ENCODE peak calls at places on chromosomes 16 and 17, in five cellular contexts. I, L, Q, J and E are unnamed samples.

GRCh38 chr16:2424061-2425007 is 4.9 kb upstream of the CCNF start:
- DNase-seq in I (no peak), L (no peak), Q (no peak), J (no peak), E (peak)

GRCh38 chr16:86498661-86499493 is 11.4 kb upstream of the FOXF1 start:
- DNase-seq in I (no peak), L (no peak), Q (no peak), J (no peak), E (peak)

GRCh38 chr16:14004031-14004718 is 66.9 kb upstream of the MRTFB start:
- DNase-seq in I (no peak), L (no peak), Q (no peak), J (no peak), E (no peak)

GRCh38 chr16:81686391-81687182 is 92.5 kb upstream of the PLCG2 start:
- DNase-seq in I (no peak), L (no peak), Q (no peak), J (peak), E (no peak)

GRCh38 chr17:73968680-73969079 is 234.8 kb upstream of the RPL38 start:
- DNase-seq in I (no peak), L (no peak), Q (no peak), J (no peak), E (no peak)

GRCh38 chr17:42879596-42879985 is 21.0 kb upstream of the G6PC1 start:
- DNase-seq in I (no peak), L (no peak), Q (no peak), J (no peak), E (no peak)

GRCh38 chr17:66829386-66829864 is 5.5 kb upstream of the CACNG5 start:
- DNase-seq in I (peak), L (no peak), Q (peak), J (no peak), E (peak)

GRCh38 chr16:27240948-27241531 is 27.5 kb downstream of the NSMCE1 start:
- DNase-seq in I (no peak), L (no peak), Q (no peak), J (peak), E (peak)

GRCh38 chr17:48374650-48375230 is 55.3 kb downstream of the SKAP1 start:
- DNase-seq in I (peak), L (peak), Q (no peak), J (no peak), E (no peak)

GRCh38 chr17:27544350-27545131 is 86.4 kb upstream of the LGALS9 start:
- DNase-seq in I (no peak), L (no peak), Q (no peak), J (no peak), E (no peak)

GRCh38 chr17:42243493-42243982 is 32.7 kb downstream of the STAT5B start:
- DNase-seq in I (no peak), L (no peak), Q (no peak), J (no peak), E (peak)

GRCh38 chr17:39461911-39462641 is 790 bp downstream of the CDK12 start:
- DNase-seq in I (no peak), L (no peak), Q (peak), J (peak), E (no peak)

GRCh38 chr17:35051183-35051578 is 12.3 kb downstream of the RFFL start:
- DNase-seq in I (peak), L (no peak), Q (no peak), J (no peak), E (no peak)

GRCh38 chr16:87583453-87584131 is 18.7 kb upstream of the JPH3 start:
- DNase-seq in I (no peak), L (no peak), Q (no peak), J (no peak), E (no peak)

GRCh38 chr17:79349506-79350400 is 261.1 kb downstream of the RBFOX3 start:
- DNase-seq in I (no peak), L (no peak), Q (no peak), J (no peak), E (no peak)

GRCh38 chr16:85369741-85370528 is 243.2 kb upstream of the GSE1 start:
- DNase-seq in I (peak), L (no peak), Q (peak), J (no peak), E (peak)

GRCh38 chr16:85878875-85879274 is 20.1 kb upstream of the IRF8 start:
- DNase-seq in I (no peak), L (no peak), Q (no peak), J (no peak), E (no peak)

GRCh38 chr16:12661656-12662172 is 142.0 kb downstream of the CPPED1 start:
- DNase-seq in I (no peak), L (peak), Q (no peak), J (no peak), E (no peak)

GRCh38 chr16:14309906-14310305 is 238.8 kb downstream of the MRTFB start:
- DNase-seq in I (no peak), L (no peak), Q (no peak), J (no peak), E (no peak)

GRCh38 chr17:35214631-35215273 is 20.6 kb upstream of the SLC35G3 start:
- DNase-seq in I (no peak), L (no peak), Q (no peak), J (no peak), E (no peak)

GRCh38 chr16:65176603-65177002 is 54.7 kb upstream of the CDH11 start:
- DNase-seq in I (peak), L (no peak), Q (no peak), J (no peak), E (peak)

GRCh38 chr17:40551091-40551873 is 14.0 kb downstream of the CCR7 start:
- DNase-seq in I (peak), L (no peak), Q (no peak), J (peak), E (peak)

GRCh38 chr16:85447657-85448313 is 165.3 kb upstream of the GSE1 start:
- DNase-seq in I (no peak), L (no peak), Q (no peak), J (no peak), E (no peak)

GRCh38 chr17:64171041-64171440 is 41.1 kb upstream of the ERN1 start:
- DNase-seq in I (no peak), L (no peak), Q (no peak), J (no peak), E (no peak)

GRCh38 chr16:55488306-55488705 is 9.3 kb downstream of the MMP2 start:
- DNase-seq in I (no peak), L (no peak), Q (no peak), J (peak), E (no peak)

GRCh38 chr16:49282690-49283375 is 1.2 kb upstream of the CBLN1 start:
- DNase-seq in I (no peak), L (no peak), Q (no peak), J (no peak), E (no peak)

GRCh38 chr16:56409195-56409594 is 16.1 kb downstream of the AMFR start:
- DNase-seq in I (no peak), L (no peak), Q (no peak), J (no peak), E (no peak)

GRCh38 chr17:32588135-32588534 is 101.3 kb downstream of the CDK5R1 start:
- DNase-seq in I (no peak), L (no peak), Q (no peak), J (no peak), E (no peak)

GRCh38 chr16:88569614-88569984 is 604 bp upstream of the ZC3H18 start:
- DNase-seq in I (no peak), L (no peak), Q (peak), J (no peak), E (no peak)

GRCh38 chr17:79036609-79037008 is 12.6 kb downstream of the C1QTNF1 start:
- DNase-seq in I (no peak), L (no peak), Q (no peak), J (no peak), E (peak)

GRCh38 chr16:54160252-54160860 is 126.2 kb downstream of the IRX3 start:
- DNase-seq in I (no peak), L (no peak), Q (no peak), J (no peak), E (no peak)

GRCh38 chr17:7108981-7109380 is 5.6 kb downstream of the ASGR2 start:
- DNase-seq in I (no peak), L (no peak), Q (no peak), J (no peak), E (no peak)

GRCh38 chr17:63911657-63912100 is 621 bp upstream of the CSHL1 start:
- DNase-seq in I (peak), L (peak), Q (no peak), J (no peak), E (no peak)

GRCh38 chr16:6889106-6889505 is 443.5 kb upstream of the RBFOX1 start:
- DNase-seq in I (no peak), L (no peak), Q (no peak), J (no peak), E (no peak)

GRCh38 chr16:74296120-74296464 is 522 bp upstream of the PSMD7 start:
- DNase-seq in I (no peak), L (no peak), Q (no peak), J (no peak), E (no peak)

GRCh38 chr17:73316919-73317505 is 5.2 kb upstream of the CDC42EP4 start:
- DNase-seq in I (no peak), L (no peak), Q (no peak), J (peak), E (no peak)

GRCh38 chr16:80841231-80841630 is 36.8 kb upstream of the CDYL2 start:
- DNase-seq in I (no peak), L (no peak), Q (no peak), J (no peak), E (no peak)

GRCh38 chr16:29898786-29899515 is 399 bp downstream of the SEZ6L2 start:
- DNase-seq in I (peak), L (no peak), Q (no peak), J (no peak), E (no peak)

GRCh38 chr16:29901607-29901945 is 1.3 kb downstream of the ASPHD1 start:
- DNase-seq in I (no peak), L (no peak), Q (no peak), J (no peak), E (no peak)

GRCh38 chr16:29899516-29900101 is at the start of gene SEZ6L2:
- DNase-seq in I (peak), L (peak), Q (peak), J (no peak), E (no peak)

GRCh38 chr16:29900888-29901606 is 759 bp downstream of the ASPHD1 start:
- DNase-seq in I (no peak), L (no peak), Q (no peak), J (no peak), E (no peak)

DNA sequence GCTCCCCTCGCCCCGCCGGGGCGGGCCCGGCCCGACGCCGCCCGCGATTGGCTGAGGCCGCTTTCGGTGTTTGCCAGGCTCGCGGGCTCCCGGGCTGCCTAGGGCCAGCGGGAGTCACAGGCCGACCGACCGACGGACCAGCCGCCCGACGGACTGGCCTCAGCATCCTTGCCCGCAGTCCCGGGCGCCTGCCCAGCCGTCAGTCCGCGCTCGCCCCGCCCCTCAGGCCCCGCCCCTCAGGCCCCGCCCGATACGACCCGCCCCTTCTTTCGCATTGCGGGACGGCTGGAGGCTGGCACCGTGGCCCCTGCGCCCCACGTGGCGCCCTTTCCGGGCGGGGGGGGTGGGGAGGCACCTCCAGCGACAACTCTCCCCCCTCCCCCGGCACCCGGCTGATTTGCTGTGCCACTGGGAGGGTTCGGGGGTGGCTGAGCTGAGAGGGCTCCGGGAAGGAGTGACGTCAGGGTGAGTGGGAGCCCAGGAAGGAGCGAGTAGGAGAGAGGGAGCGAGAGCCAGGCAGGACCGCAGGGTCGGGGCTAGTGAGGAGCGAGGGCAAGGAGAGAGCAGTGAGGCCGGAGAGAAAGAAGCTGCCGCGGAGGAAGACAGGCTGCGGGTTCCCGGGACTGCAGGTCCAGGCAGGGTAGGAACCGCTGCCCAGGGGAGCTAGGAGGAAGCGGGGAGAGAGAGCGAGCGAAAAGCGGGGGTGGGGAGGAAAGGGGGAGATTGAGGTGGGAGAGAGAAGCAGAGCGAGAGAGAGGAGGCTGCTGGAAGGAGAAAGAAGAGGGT is at the start of gene ASPHD1:
- DNase-seq in I (no peak), L (peak), Q (peak), J (no peak), E (peak)
- TF ChIP-seq POLR2A in I (no peak), L (no peak), Q (no peak), J (no peak), E (no peak)

GRCh38 chr17:29718446-29719039 is 95.8 kb upstream of the CORO6 start:
- DNase-seq in I (no peak), L (no peak), Q (no peak), J (no peak), E (no peak)

GRCh38 chr17:29719469-29719868 is 96.8 kb upstream of the CORO6 start:
- DNase-seq in I (no peak), L (no peak), Q (no peak), J (no peak), E (no peak)

GRCh38 chr17:29723283-29724047 is 100.8 kb upstream of the CORO6 start:
- DNase-seq in I (no peak), L (no peak), Q (no peak), J (no peak), E (no peak)

GRCh38 chr17:29720471-29720990 is 97.8 kb upstream of the CORO6 start:
- DNase-seq in I (no peak), L (no peak), Q (no peak), J (no peak), E (no peak)

GRCh38 chr17:29722411-29723198 is 99.9 kb upstream of the CORO6 start:
- DNase-seq in I (peak), L (no peak), Q (peak), J (no peak), E (peak)
- TF ChIP-seq POLR2AphosphoS5 in I (peak), L (no peak), Q (peak), J (peak), E (peak)

GRCh38 chr17:82289822-82290541 is 16.5 kb upstream of the CSNK1D start:
- DNase-seq in I (no peak), L (no peak), Q (no peak), J (no peak), E (no peak)

GRCh38 chr17:82291582-82292250 is 18.2 kb upstream of the CSNK1D start:
- DNase-seq in I (no peak), L (no peak), Q (no peak), J (no peak), E (no peak)

GRCh38 chr17:82294086-82294773 is 20.7 kb upstream of the CSNK1D start:
- DNase-seq in I (no peak), L (no peak), Q (no peak), J (no peak), E (no peak)

GRCh38 chr17:82295472-82295814 is 21.9 kb upstream of the CSNK1D start:
- DNase-seq in I (no peak), L (no peak), Q (no peak), J (no peak), E (no peak)

GRCh38 chr17:82292251-82293154 is 19.0 kb upstream of the CSNK1D start:
- DNase-seq in I (peak), L (peak), Q (peak), J (peak), E (peak)
- TF ChIP-seq POLR2A in I (peak), L (peak), Q (peak), J (peak), E (peak)

GRCh38 chr17:28615260-28615940 is 1.4 kb upstream of the RSKR start:
- DNase-seq in I (no peak), L (no peak), Q (no peak), J (no peak), E (no peak)
- TF ChIP-seq POLR2AphosphoS5 in I (no peak), L (no peak), Q (no peak), J (no peak), E (no peak)

DNA sequence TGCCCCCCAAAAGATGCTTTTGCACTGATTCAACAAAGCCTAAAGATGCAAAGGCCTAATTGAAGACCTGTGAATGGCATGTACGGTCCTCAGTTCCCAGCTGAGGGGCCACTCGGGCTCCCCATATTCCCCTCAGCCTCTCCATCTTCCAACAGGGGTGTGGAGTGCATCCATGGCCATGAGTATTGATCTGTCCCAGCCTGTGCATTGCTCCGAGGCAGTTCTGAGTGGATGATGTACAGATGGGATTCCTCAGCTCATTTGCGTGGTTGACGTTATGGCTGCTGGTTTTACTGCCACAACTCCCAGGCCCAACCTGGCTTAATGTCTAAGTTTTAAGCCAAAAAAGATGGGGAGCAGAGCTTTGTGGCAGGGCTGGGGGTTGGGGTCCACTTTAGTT is 162.7 kb upstream of the ZNF267 start:
- DNase-seq in I (no peak), L (no peak), Q (no peak), J (no peak), E (no peak)
- TF ChIP-seq POLR2A in I (no peak), L (no peak), Q (no peak), J (no peak), E (no peak)

GRCh38 chr16:28835864-28836760 is 10.0 kb downstream of the TUFM start:
- DNase-seq in I (no peak), L (no peak), Q (no peak), J (no peak), E (no peak)
- TF ChIP-seq POLR2AphosphoS5 in I (no peak), L (no peak), Q (no peak), J (no peak), E (no peak)

GRCh38 chr17:44218344-44219125 is 940 bp downstream of the UBTF start:
- DNase-seq in I (peak), L (peak), Q (peak), J (no peak), E (peak)
- TF ChIP-seq POLR2A in I (no peak), L (no peak), Q (peak), J (no peak), E (no peak)

DNA sequence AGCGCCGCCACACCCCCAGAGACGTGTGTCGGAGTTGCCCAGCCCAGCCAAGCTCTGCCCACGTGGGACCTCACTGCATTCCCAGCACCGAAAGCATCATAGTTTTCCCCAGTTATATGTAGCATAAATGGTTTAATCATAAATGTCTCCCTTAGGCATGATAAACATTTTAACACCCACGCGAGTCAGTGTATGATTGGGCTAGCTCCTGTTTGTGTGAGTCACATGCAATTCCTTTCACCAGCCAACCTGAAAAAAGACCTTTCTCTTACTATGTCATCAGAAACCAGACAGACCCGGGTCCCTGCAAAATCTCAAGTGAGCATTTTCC is 9.2 kb downstream of the TAF1C start:
- DNase-seq in I (no peak), L (no peak), Q (no peak), J (no peak), E (no peak)
- TF ChIP-seq POLR2AphosphoS5 in I (no peak), L (no peak), Q (no peak), J (no peak), E (no peak)

GRCh38 chr17:77373298-77374169 is 232.8 kb downstream of the SEC14L1 start:
- DNase-seq in I (peak), L (no peak), Q (no peak), J (no peak), E (peak)

GRCh38 chr17:77372444-77373297 is 231.9 kb downstream of the SEC14L1 start:
- DNase-seq in I (peak), L (no peak), Q (peak), J (no peak), E (peak)

GRCh38 chr17:77375526-77375916 is 234.8 kb downstream of the SEC14L1 start:
- DNase-seq in I (no peak), L (no peak), Q (no peak), J (no peak), E (peak)

GRCh38 chr17:77375108-77375507 is 234.3 kb downstream of the SEC14L1 start:
- DNase-seq in I (no peak), L (no peak), Q (no peak), J (no peak), E (peak)

GRCh38 chr17:77374170-77374936 is 233.6 kb downstream of the SEC14L1 start:
- DNase-seq in I (peak), L (no peak), Q (peak), J (peak), E (peak)
- TF ChIP-seq POLR2A in I (peak), L (no peak), Q (peak), J (peak), E (peak)